ENCODE peak calls at places on chromosomes 4 and X, in seven cellular contexts. L is CD8-positive, alpha-beta T cell; R is pancreas; H is right lobe of liver; I is endodermal cell; Q is BE2C; V is astrocyte of the cerebellum. E is an unnamed sample.

GRCh38 chr4:166724369-166724768 is 509.9 kb downstream of the SPOCK3 start:
- DNase-seq in L (no peak), R (no peak), H (no peak), I (no peak), Q (no peak), V (no peak), E (no peak)

GRCh38 chrX:9279271-9279596 is 185.6 kb upstream of the TBL1X start:
- DNase-seq in L (no peak), R (no peak), H (no peak), I (no peak), Q (no peak), V (no peak), E (no peak)

GRCh38 chr4:93771640-93772411 is 56.7 kb upstream of the ATOH1 start:
- DNase-seq in L (no peak), R (no peak), H (no peak), I (no peak), Q (peak; percentile 73), V (no peak), E (no peak)

GRCh38 chr4:136927172-136927571 is 605.1 kb downstream of the PCDH18 start:
- DNase-seq in L (no peak), R (no peak), H (no peak), I (no peak), Q (no peak), V (peak; percentile 70), E (no peak)

GRCh38 chr4:13109536-13109935 is 374.6 kb downstream of the RAB28 start:
- DNase-seq in L (no peak), R (no peak), H (no peak), I (no peak), Q (no peak), V (no peak), E (no peak)

GRCh38 chr4:48033825-48034413 is 17.3 kb downstream of the NIPAL1 start:
- DNase-seq in L (peak; percentile 47), R (no peak), H (no peak), I (peak; percentile 82), Q (peak; percentile 48), V (no peak), E (peak; percentile 57)

GRCh38 chrX:37779857-37780256 is at the start of gene CYBB:
- DNase-seq in L (no peak), R (no peak), H (no peak), I (no peak), Q (no peak), V (no peak), E (no peak)

GRCh38 chr4:47213539-47213938 is 182.2 kb downstream of the GABRB1 start:
- DNase-seq in L (no peak), R (no peak), H (no peak), I (no peak), Q (no peak), V (peak; percentile 3), E (no peak)

GRCh38 chr4:102586644-102587021 is 85.5 kb downstream of the NFKB1 start:
- DNase-seq in L (no peak), R (no peak), H (no peak), I (no peak), Q (no peak), V (no peak), E (no peak)

GRCh38 chr4:141713771-141714445 is 77.5 kb downstream of the IL15 start:
- DNase-seq in L (no peak), R (no peak), H (no peak), I (peak; percentile 63), Q (no peak), V (peak; percentile 55), E (peak; percentile 45)

GRCh38 chr4:52329894-52330293 is 278.8 kb downstream of the SPATA18 start:
- DNase-seq in L (no peak), R (no peak), H (no peak), I (no peak), Q (no peak), V (no peak), E (no peak)

GRCh38 chr4:109009909-109010308 is 247.1 kb upstream of the ETNPPL start:
- DNase-seq in L (no peak), R (no peak), H (no peak), I (no peak), Q (no peak), V (no peak), E (peak; percentile 81)

GRCh38 chrX:121479406-121479805 is 432.0 kb downstream of the GLUD2 start:
- DNase-seq in L (no peak), R (no peak), H (no peak), I (no peak), Q (no peak), V (no peak), E (no peak)

GRCh38 chr4:75673959-75674328 is 733 bp upstream of the G3BP2 start:
- DNase-seq in L (no peak), R (no peak), H (no peak), I (peak; percentile 46), Q (no peak), V (no peak), E (no peak)

GRCh38 chrX:102516314-102516936 is at the start of gene TMSB15A:
- DNase-seq in L (no peak), R (peak; percentile 81), H (peak; percentile 59), I (peak; percentile 91), Q (peak; percentile 72), V (peak; percentile 11), E (peak; percentile 70)

GRCh38 chr4:76489799-76490176 is 54.8 kb downstream of the SHROOM3 start:
- DNase-seq in L (no peak), R (no peak), H (no peak), I (no peak), Q (no peak), V (no peak), E (no peak)

GRCh38 chrX:81174286-81174685 is 27.4 kb downstream of the HMGN5 start:
- DNase-seq in L (no peak), R (no peak), H (no peak), I (no peak), Q (no peak), V (peak; percentile 1), E (no peak)

GRCh38 chrX:20271186-20271585 is 4.5 kb upstream of the RPS6KA3 start:
- DNase-seq in L (no peak), R (no peak), H (no peak), I (no peak), Q (no peak), V (no peak), E (no peak)

GRCh38 chr4:67167849-67168248 is 377.5 kb downstream of the CENPC start:
- DNase-seq in L (no peak), R (no peak), H (no peak), I (no peak), Q (no peak), V (no peak), E (no peak)

GRCh38 chr4:54281060-54281781 is 52.1 kb downstream of the PDGFRA start:
- DNase-seq in L (no peak), R (peak; percentile 71), H (peak; percentile 77), I (no peak), Q (no peak), V (peak; percentile 95), E (peak; percentile 95)

GRCh38 chr4:63211377-63211776 is 1197.9 kb downstream of the TECRL start:
- DNase-seq in L (no peak), R (no peak), H (no peak), I (no peak), Q (no peak), V (peak; percentile 24), E (no peak)

GRCh38 chr4:14744346-14744745 is 257.9 kb upstream of the CPEB2 start:
- DNase-seq in L (no peak), R (no peak), H (no peak), I (peak; percentile 60), Q (no peak), V (peak; percentile 22), E (no peak)

GRCh38 chr4:47674173-47674572 is 163.7 kb downstream of the CORIN start:
- DNase-seq in L (no peak), R (no peak), H (no peak), I (no peak), Q (no peak), V (no peak), E (no peak)

GRCh38 chr4:184669251-184669650 is 19.7 kb downstream of the PRIMPOL start:
- DNase-seq in L (no peak), R (no peak), H (no peak), I (no peak), Q (no peak), V (no peak), E (no peak)

GRCh38 chrX:25015486-25016360 is at the start of gene ARX:
- DNase-seq in L (no peak), R (peak; percentile 72), H (no peak), I (peak; percentile 96), Q (peak; percentile 50), V (peak; percentile 15), E (peak; percentile 35)

GRCh38 chrX:120603707-120604358 is at the start of gene MCTS1:
- DNase-seq in L (peak; percentile 52), R (peak; percentile 79), H (peak; percentile 87), I (peak; percentile 91), Q (peak; percentile 84), V (peak; percentile 88), E (peak; percentile 93)

GRCh38 chr4:38396845-38397547 is 267.0 kb upstream of the KLF3 start:
- DNase-seq in L (no peak), R (no peak), H (no peak), I (no peak), Q (no peak), V (no peak), E (no peak)

GRCh38 chr4:94758700-94759399 is 1.1 kb downstream of the BMPR1B start:
- DNase-seq in L (no peak), R (no peak), H (no peak), I (peak; percentile 77), Q (peak; percentile 46), V (no peak), E (no peak)

GRCh38 chr4:168877779-168878491 is 132.1 kb downstream of the CBR4 start:
- DNase-seq in L (no peak), R (peak; percentile 83), H (peak; percentile 70), I (peak; percentile 84), Q (peak; percentile 69), V (no peak), E (peak; percentile 23)
- H3K4me3 ChIP-seq in L (no peak overlapping the region), R (peak overlapping the region; percentile 38), H (peak overlapping the region; percentile 54), I (no peak overlapping the region), Q (peak overlapping the region; percentile 58), V (no peak overlapping the region), E (no peak overlapping the region)

GRCh38 chr4:1171306-1172227 is 816 bp downstream of the SPON2 start:
- DNase-seq in L (peak; percentile 42), R (peak; percentile 67), H (peak; percentile 50), I (peak; percentile 82), Q (no peak), V (no peak), E (no peak)
- TF ChIP-seq CTCF in L (no peak), R (no peak), H (no peak), I (peak; percentile 34), Q (no peak), V (no peak), E (no peak)

GRCh38 chr4:129342820-129343219 is 246.9 kb downstream of the C4orf33 start:
- DNase-seq in L (no peak), R (no peak), H (no peak), I (no peak), Q (no peak), V (peak; percentile 51), E (peak; percentile 36)
- H3K4me3 ChIP-seq in L (no peak overlapping the region), R (no peak overlapping the region), H (no peak overlapping the region), I (no peak overlapping the region), Q (no peak overlapping the region), V (no peak overlapping the region), E (peak overlapping the region; percentile 34)

DNA sequence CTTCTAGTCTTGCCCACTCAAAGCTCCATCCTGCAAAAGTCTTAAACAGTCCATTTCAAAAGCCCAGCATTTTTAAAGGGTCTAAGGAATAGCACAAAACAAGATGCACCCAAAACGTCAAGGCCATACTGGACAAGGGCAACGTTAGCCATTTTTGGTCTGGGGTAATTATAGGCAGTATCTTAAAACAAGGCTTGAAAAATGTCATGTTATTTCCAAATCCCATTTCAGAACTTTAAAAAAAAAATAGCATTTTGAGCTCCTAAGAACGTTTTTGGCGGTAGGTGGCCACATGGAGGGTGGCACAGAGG is 584 bp upstream of the TMEM165 start:
- DNase-seq in L (no peak), R (no peak), H (no peak), I (no peak), Q (no peak), V (no peak), E (no peak)
- TF ChIP-seq CTCF in L (peak; percentile 32), R (no peak), H (no peak), I (peak; percentile 31), Q (no peak), V (no peak), E (no peak)